ENCODE peak calls at places on chromosomes 12 and 14, in ten cellular contexts. O is neural progenitor cell; C is DMS153; Y is cardiac muscle cell; N is tibial artery; Z is T-helper 22 cell; J is activated CD4-positive, alpha-beta T cell treated with anti-CD3 and anti-CD28 coated beads, Interleukin-2, amount 10 ng/mL, durations not matched to agents 7 days and 5 days; V is neural crest cell; U is epithelial cell of esophagus; K is esophagus squamous epithelium. H is an unnamed sample.

GRCh38 chr14:42047421-42048045 is 440.9 kb downstream of the LRFN5 start:
- DNase-seq in O (no peak), C (no peak), Y (peak), N (no peak), Z (no peak), J (no peak), V (no peak), U (no peak), K (no peak), H (no peak)

GRCh38 chr12:51192284-51192671 is 19.3 kb upstream of the TFCP2 start:
- DNase-seq in O (no peak), C (no peak), Y (no peak), N (no peak), Z (no peak), J (no peak), V (no peak), U (no peak), K (no peak), H (no peak)

GRCh38 chr12:28424965-28425364 is 234.7 kb downstream of the CCDC91 start:
- DNase-seq in O (peak), C (no peak), Y (peak), N (no peak), Z (no peak), J (no peak), V (no peak), U (peak), K (no peak), H (peak)

GRCh38 chr12:123094349-123095073 is 56.4 kb downstream of the PITPNM2 start:
- DNase-seq in O (no peak), C (no peak), Y (peak), N (peak), Z (no peak), J (no peak), V (no peak), U (peak), K (no peak), H (no peak)

GRCh38 chr12:118212627-118213026 is 76.7 kb downstream of the PEBP1 start:
- DNase-seq in O (no peak), C (no peak), Y (no peak), N (no peak), Z (no peak), J (no peak), V (no peak), U (no peak), K (no peak), H (no peak)

GRCh38 chr14:57302883-57303282 is 34.1 kb downstream of the AP5M1 start:
- DNase-seq in O (no peak), C (no peak), Y (peak), N (no peak), Z (no peak), J (no peak), V (no peak), U (no peak), K (no peak), H (no peak)

GRCh38 chr14:55587847-55588246 is 7.8 kb downstream of the KTN1 start:
- DNase-seq in O (no peak), C (no peak), Y (no peak), N (no peak), Z (no peak), J (no peak), V (no peak), U (no peak), K (no peak), H (no peak)

GRCh38 chr12:132827763-132828703 is 636 bp downstream of the GOLGA3 start:
- DNase-seq in O (no peak), C (no peak), Y (peak), N (no peak), Z (no peak), J (peak), V (peak), U (peak), K (no peak), H (peak)

GRCh38 chr14:66508547-66508845 is 549 bp downstream of the GPHN start:
- DNase-seq in O (no peak), C (no peak), Y (no peak), N (no peak), Z (no peak), J (no peak), V (no peak), U (no peak), K (no peak), H (no peak)

GRCh38 chr12:124374567-124374966 is 79.7 kb downstream of the RFLNA start:
- DNase-seq in O (no peak), C (no peak), Y (no peak), N (no peak), Z (no peak), J (no peak), V (no peak), U (no peak), K (no peak), H (no peak)

GRCh38 chr14:56487090-56487667 is 92.4 kb upstream of the TMEM260 start:
- DNase-seq in O (peak), C (no peak), Y (peak), N (no peak), Z (no peak), J (no peak), V (no peak), U (peak), K (no peak), H (peak)

GRCh38 chr12:19915392-19916192 is 452.7 kb upstream of the PDE3A start:
- DNase-seq in O (peak), C (peak), Y (peak), N (no peak), Z (no peak), J (no peak), V (no peak), U (peak), K (no peak), H (peak)

GRCh38 chr14:84303140-84303539 is 1226.8 kb upstream of the FLRT2 start:
- DNase-seq in O (no peak), C (no peak), Y (no peak), N (no peak), Z (no peak), J (no peak), V (no peak), U (no peak), K (no peak), H (no peak)

GRCh38 chr12:63325757-63326156 is 174.8 kb upstream of the AVPR1A start:
- DNase-seq in O (no peak), C (no peak), Y (no peak), N (no peak), Z (no peak), J (no peak), V (no peak), U (no peak), K (no peak), H (no peak)

GRCh38 chr12:108704527-108704926 is 26.8 kb downstream of the CORO1C start:
- DNase-seq in O (no peak), C (no peak), Y (no peak), N (no peak), Z (no peak), J (no peak), V (no peak), U (no peak), K (no peak), H (no peak)

GRCh38 chr14:83164016-83164415 is 1630.4 kb upstream of the SEL1L start:
- DNase-seq in O (no peak), C (no peak), Y (peak), N (no peak), Z (no peak), J (no peak), V (no peak), U (peak), K (no peak), H (peak)

GRCh38 chr14:69314327-69314726 is 54.4 kb downstream of the GALNT16 start:
- DNase-seq in O (no peak), C (no peak), Y (no peak), N (peak), Z (no peak), J (no peak), V (no peak), U (no peak), K (no peak), H (no peak)

GRCh38 chr14:22489247-22489551 is 99.8 kb downstream of the DAD1 start:
- DNase-seq in O (peak), C (no peak), Y (no peak), N (no peak), Z (no peak), J (no peak), V (no peak), U (no peak), K (no peak), H (no peak)

GRCh38 chr12:7460375-7461259 is 16.7 kb upstream of the CD163L1 start:
- DNase-seq in O (peak), C (peak), Y (peak), N (no peak), Z (no peak), J (peak), V (peak), U (peak), K (no peak), H (peak)

GRCh38 chr12:48969160-48969771 is 2.3 kb downstream of the WNT10B start:
- DNase-seq in O (no peak), C (no peak), Y (no peak), N (no peak), Z (no peak), J (no peak), V (no peak), U (no peak), K (no peak), H (no peak)

GRCh38 chr14:78758333-78758732 is 588.2 kb downstream of the NRXN3 start:
- DNase-seq in O (peak), C (peak), Y (peak), N (no peak), Z (no peak), J (no peak), V (peak), U (peak), K (no peak), H (peak)

GRCh38 chr12:43241971-43242370 is 310.0 kb downstream of the ADAMTS20 start:
- DNase-seq in O (no peak), C (no peak), Y (peak), N (no peak), Z (no peak), J (no peak), V (no peak), U (no peak), K (no peak), H (no peak)

GRCh38 chr14:94021416-94022157 is 4.6 kb upstream of the OTUB2 start:
- DNase-seq in O (no peak), C (no peak), Y (peak), N (no peak), Z (no peak), J (peak), V (no peak), U (no peak), K (no peak), H (no peak)

GRCh38 chr12:508795-509194 is 49.1 kb downstream of the B4GALNT3 start:
- DNase-seq in O (no peak), C (peak), Y (no peak), N (no peak), Z (no peak), J (no peak), V (no peak), U (peak), K (no peak), H (peak)

GRCh38 chr12:93727195-93727811 is 50.1 kb downstream of the CRADD start:
- DNase-seq in O (no peak), C (no peak), Y (no peak), N (no peak), Z (no peak), J (no peak), V (no peak), U (no peak), K (no peak), H (no peak)

GRCh38 chr12:2084553-2085296 is 31.9 kb downstream of the CACNA1C start:
- DNase-seq in O (no peak), C (peak), Y (peak), N (peak), Z (no peak), J (no peak), V (no peak), U (no peak), K (no peak), H (no peak)

GRCh38 chr14:86221755-86222154 is 691.8 kb downstream of the FLRT2 start:
- DNase-seq in O (peak), C (no peak), Y (no peak), N (no peak), Z (no peak), J (no peak), V (no peak), U (no peak), K (no peak), H (no peak)

GRCh38 chr12:24839268-24839791 is 109.6 kb downstream of the BCAT1 start:
- DNase-seq in O (no peak), C (no peak), Y (peak), N (no peak), Z (no peak), J (peak), V (no peak), U (no peak), K (no peak), H (no peak)

GRCh38 chr12:42862055-42862454 is 272.5 kb upstream of the PRICKLE1 start:
- DNase-seq in O (no peak), C (no peak), Y (peak), N (no peak), Z (no peak), J (no peak), V (no peak), U (peak), K (no peak), H (peak)

GRCh38 chr14:24234095-24235020 is 1.6 kb downstream of the GMPR2 start:
- DNase-seq in O (no peak), C (no peak), Y (no peak), N (no peak), Z (no peak), J (no peak), V (no peak), U (no peak), K (no peak), H (no peak)

GRCh38 chr14:70894868-70895267 is 12.4 kb upstream of the PCNX1 start:
- DNase-seq in O (no peak), C (no peak), Y (no peak), N (no peak), Z (no peak), J (peak), V (no peak), U (peak), K (no peak), H (no peak)

GRCh38 chr12:88242161-88242925 is 100.2 kb downstream of the TMTC3 start:
- DNase-seq in O (no peak), C (no peak), Y (peak), N (no peak), Z (no peak), J (no peak), V (no peak), U (peak), K (no peak), H (peak)

GRCh38 chr14:77498984-77499527 is 440 bp upstream of the ISM2 start:
- DNase-seq in O (peak), C (no peak), Y (no peak), N (no peak), Z (no peak), J (no peak), V (no peak), U (peak), K (no peak), H (no peak)

GRCh38 chr12:123519151-123520001 is 14.1 kb downstream of the RILPL1 start:
- DNase-seq in O (no peak), C (no peak), Y (peak), N (peak), Z (no peak), J (no peak), V (no peak), U (peak), K (no peak), H (peak)